ENCODE peak calls at places on chromosomes 11 and 22, in nine cellular contexts. X, W, R, N, B, K, T, M and G are unnamed samples.

GRCh38 chr22:44456661-44457412 is 41.2 kb downstream of the RTL6 start:
- DNase-seq in W (no peak), T (no peak), N (no peak), X (no peak), K (no peak), M (no peak), R (no peak), B (no peak), G (no peak)

GRCh38 chr22:22657712-22658111 is 13.3 kb downstream of the GGTLC2 start:
- DNase-seq in N (no peak), T (no peak), M (peak; percentile 92), K (no peak), X (no peak), B (no peak), W (no peak), R (no peak), G (no peak)

GRCh38 chr11:74235121-74235520 is 64.0 kb downstream of the PPME1 start:
- DNase-seq in B (no peak), T (no peak), W (no peak), N (no peak), R (no peak), X (no peak), M (no peak), K (no peak), G (no peak)

GRCh38 chr11:74948546-74948897 is 369 bp downstream of the XRRA1 start:
- DNase-seq in W (no peak), K (no peak), N (no peak), B (no peak), R (peak; percentile 21), M (peak; percentile 35), T (no peak), X (peak; percentile 69), G (no peak)

GRCh38 chr22:25051983-25052710 is 99.6 kb downstream of the KIAA1671 start:
- DNase-seq in X (peak; percentile 88), N (no peak), W (peak; percentile 90), K (no peak), R (no peak), M (peak; percentile 28), B (no peak), T (no peak), G (no peak)

GRCh38 chr11:7417328-7417727 is 68.0 kb upstream of the OLFML1 start:
- DNase-seq in W (no peak), B (no peak), X (no peak), R (no peak), T (no peak), N (no peak), M (no peak), K (no peak), G (no peak)

GRCh38 chr11:23021287-23021863 is 161.1 kb upstream of the CCDC179 start:
- DNase-seq in T (no peak), W (no peak), M (peak; percentile 14), N (peak; percentile 39), R (peak; percentile 29), X (peak; percentile 54), B (peak; percentile 13), K (peak; percentile 56), G (no peak)

GRCh38 chr11:33735426-33736147 is 636 bp downstream of the CD59 start:
- DNase-seq in R (peak; percentile 73), M (peak; percentile 45), B (no peak), K (peak; percentile 57), W (peak; percentile 45), N (peak; percentile 41), X (peak; percentile 75), T (peak; percentile 26), G (peak; percentile 17)

GRCh38 chr11:78048561-78048960 is 15.1 kb upstream of the THRSP start:
- DNase-seq in M (peak; percentile 84), N (no peak), R (no peak), X (no peak), K (no peak), B (no peak), W (no peak), T (no peak), G (no peak)

GRCh38 chr11:45238724-45239123 is 47.4 kb downstream of the SYT13 start:
- DNase-seq in K (no peak), M (no peak), N (no peak), W (no peak), T (no peak), B (no peak), X (no peak), R (no peak), G (no peak)

GRCh38 chr11:95521862-95522261 is 267.7 kb downstream of the FAM76B start:
- DNase-seq in T (no peak), W (no peak), K (no peak), M (no peak), X (no peak), N (no peak), R (no peak), B (no peak), G (no peak)

GRCh38 chr11:26442131-26442530 is 110.2 kb downstream of the ANO3 start:
- DNase-seq in N (no peak), M (no peak), B (no peak), T (no peak), K (no peak), X (no peak), W (no peak), R (no peak), G (no peak)

GRCh38 chr11:133291672-133292265 is 240.5 kb downstream of the OPCML start:
- DNase-seq in X (no peak), N (no peak), T (no peak), B (no peak), M (no peak), W (no peak), R (no peak), K (no peak), G (no peak)

GRCh38 chr11:76763573-76764348 is 19.4 kb upstream of the TSKU start:
- DNase-seq in X (no peak), T (no peak), K (no peak), N (no peak), B (no peak), M (no peak), W (no peak), R (no peak), G (no peak)

GRCh38 chr22:36405671-36406070 is 17.9 kb upstream of the MYH9 start:
- DNase-seq in R (no peak), W (peak; percentile 31), T (peak; percentile 27), K (no peak), N (no peak), B (no peak), X (no peak), M (no peak), G (no peak)

GRCh38 chr11:14373941-14374646 is 15.1 kb upstream of the RRAS2 start:
- DNase-seq in R (no peak), X (no peak), B (no peak), N (no peak), T (no peak), M (no peak), K (no peak), W (no peak), G (no peak)

GRCh38 chr11:58513747-58514367 is 6.0 kb upstream of the OR5B21 start:
- DNase-seq in T (no peak), W (peak; percentile 10), R (no peak), N (peak; percentile 54), M (peak; percentile 48), B (peak; percentile 48), X (peak; percentile 60), K (peak; percentile 52), G (peak; percentile 2)

GRCh38 chr22:50084570-50084969 is 656 bp downstream of the MLC1 start:
- DNase-seq in M (peak; percentile 95), T (no peak), R (no peak), B (no peak), N (no peak), X (no peak), K (no peak), W (no peak), G (no peak)

GRCh38 chr22:49255154-49255553 is 572.5 kb downstream of the BRD1 start:
- DNase-seq in X (no peak), B (no peak), M (no peak), N (no peak), T (no peak), R (no peak), K (no peak), W (no peak), G (no peak)